ENCODE peak calls at places on chromosome 13, in eight cellular contexts. Q is upper lobe of left lung, O is HCT116, N is GM23338, T is Panc1, F is HepG2, D is GM12878, W is K562. B is an unnamed sample. For H3K36me3 and H3K4me1, the result is how much of the 10 kb centered on the place peaks cover.

GRCh38 chr13:27913116-27913515 is 6.7 kb upstream of the PDX1 start:
- ATAC-seq in Q (no peak), O (no peak), N (no peak), T (no peak), F (no peak), D (no peak), W (no peak), B (no peak)

GRCh38 chr13:113724016-113724758 is 34.8 kb upstream of the TMEM255B start:
- ATAC-seq in Q (peak), O (peak), N (peak), T (peak), F (peak), D (no peak), W (no peak), B (no peak)

GRCh38 chr13:35874704-35875103 is 256.5 kb downstream of the DCLK1 start:
- ATAC-seq in Q (no peak), O (no peak), N (no peak), T (no peak), F (no peak), D (no peak), W (no peak), B (peak)

GRCh38 chr13:27833206-27833605 is 40.9 kb downstream of the GSX1 start:
- ATAC-seq in Q (no peak), O (no peak), N (no peak), T (no peak), F (no peak), D (no peak), W (no peak), B (no peak)

GRCh38 chr13:76316998-76317527 is 569.1 kb downstream of the KCTD12 start:
- ATAC-seq in Q (no peak), O (no peak), N (no peak), T (no peak), F (no peak), D (no peak), W (no peak), B (peak)

GRCh38 chr13:85417807-85418206 is 381.4 kb downstream of the SLITRK6 start:
- ATAC-seq in Q (no peak), O (no peak), N (no peak), T (no peak), F (no peak), D (peak), W (no peak), B (no peak)

GRCh38 chr13:77544765-77545316 is 9.3 kb downstream of the SCEL start:
- ATAC-seq in Q (no peak), O (no peak), N (no peak), T (no peak), F (no peak), D (peak), W (no peak), B (no peak)

GRCh38 chr13:110233181-110233641 is 73.7 kb downstream of the COL4A1 start:
- ATAC-seq in Q (peak), O (no peak), N (no peak), T (no peak), F (no peak), D (no peak), W (no peak), B (peak)

GRCh38 chr13:75417006-75417384 is 65.0 kb downstream of the TBC1D4 start:
- ATAC-seq in Q (peak), O (peak), N (peak), T (no peak), F (no peak), D (peak), W (no peak), B (no peak)

GRCh38 chr13:63184693-63185092 is 1769.0 kb upstream of the PCDH20 start:
- ATAC-seq in Q (no peak), O (peak), N (peak), T (no peak), F (no peak), D (no peak), W (no peak), B (no peak)

GRCh38 chr13:94178625-94179244 is 300.7 kb downstream of the DCT start:
- ATAC-seq in Q (no peak), O (no peak), N (no peak), T (no peak), F (peak), D (no peak), W (no peak), B (no peak)

GRCh38 chr13:112977525-112977924 is 8.5 kb downstream of the MCF2L start:
- ATAC-seq in Q (no peak), O (no peak), N (no peak), T (no peak), F (no peak), D (no peak), W (no peak), B (no peak)

GRCh38 chr13:73673931-73674330 is 460.3 kb downstream of the KLF12 start:
- ATAC-seq in Q (no peak), O (no peak), N (no peak), T (no peak), F (no peak), D (no peak), W (no peak), B (no peak)

GRCh38 chr13:30409911-30410704 is 12.2 kb upstream of the UBE2L5 start:
- ATAC-seq in Q (peak), O (peak), N (no peak), T (no peak), F (no peak), D (no peak), W (no peak), B (peak)

GRCh38 chr13:101785858-101786257 is 333.4 kb downstream of the ITGBL1 start:
- ATAC-seq in Q (no peak), O (peak), N (peak), T (peak), F (peak), D (peak), W (no peak), B (no peak)

GRCh38 chr13:74464656-74465055 is 330.5 kb upstream of the KLF12 start:
- ATAC-seq in Q (peak), O (no peak), N (no peak), T (no peak), F (no peak), D (no peak), W (no peak), B (no peak)

GRCh38 chr13:77443511-77443910 is 92.0 kb upstream of the SCEL start:
- ATAC-seq in Q (no peak), O (no peak), N (no peak), T (no peak), F (no peak), D (no peak), W (no peak), B (no peak)

GRCh38 chr13:98874029-98874397 is 103.9 kb downstream of the DOCK9 start:
- ATAC-seq in Q (no peak), O (no peak), N (no peak), T (no peak), F (no peak), D (no peak), W (no peak), B (no peak)
- H3K36me3 ChIP-seq in Q (half or more), O (under half), N (under half), T (under half), F (under half), D (under half), W (under half), B (under half)

DNA sequence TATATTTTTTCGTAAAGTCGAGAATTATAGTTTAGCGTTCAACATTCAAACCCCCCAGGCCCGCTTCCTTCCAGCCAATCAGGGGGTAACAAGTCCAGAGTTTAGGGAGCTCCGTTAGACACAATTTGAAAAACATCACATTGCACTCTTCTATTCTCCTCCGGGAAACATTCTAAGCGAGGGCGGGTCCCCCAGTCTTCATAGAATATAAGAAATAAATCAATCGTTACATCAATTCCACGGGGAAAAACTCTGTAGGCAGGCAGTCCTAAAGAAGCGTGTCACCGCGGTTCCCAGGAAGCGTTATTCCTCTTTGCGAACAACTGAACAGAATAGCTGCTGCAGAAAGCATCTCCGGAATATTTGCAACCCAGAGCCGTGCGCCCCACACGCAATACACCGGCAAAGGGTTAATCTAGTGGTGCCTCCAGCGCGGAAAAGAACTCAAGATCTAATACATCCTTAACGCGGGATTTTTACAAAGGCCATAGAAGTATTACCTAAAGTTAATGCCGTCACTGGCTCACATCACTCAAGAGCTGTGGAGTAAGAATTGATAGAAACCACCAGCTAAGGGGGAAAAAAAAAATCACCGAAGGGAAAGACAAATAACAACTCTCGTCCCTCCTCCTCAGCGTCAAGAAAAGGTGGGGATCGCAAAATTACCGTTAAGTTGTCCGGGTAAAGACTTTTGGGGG is 65.1 kb downstream of the KCNRG start:
- ATAC-seq in Q (no peak), O (no peak), N (no peak), T (no peak), F (no peak), D (peak), W (peak), B (no peak)
- H3K4me1 ChIP-seq in Q (under half), O (under half), N (under half), T (under half), F (half or more), D (under half), W (under half), B (half or more)

GRCh38 chr13:97194473-97194872 is 27.7 kb upstream of the MBNL2 start:
- ATAC-seq in Q (no peak), O (peak), N (no peak), T (peak), F (no peak), D (no peak), W (peak), B (no peak)
- TF ChIP-seq POLR2AphosphoS5 in Q (no peak), O (no peak), N (no peak), T (no peak), F (no peak), D (no peak), W (no peak), B (no peak)

DNA sequence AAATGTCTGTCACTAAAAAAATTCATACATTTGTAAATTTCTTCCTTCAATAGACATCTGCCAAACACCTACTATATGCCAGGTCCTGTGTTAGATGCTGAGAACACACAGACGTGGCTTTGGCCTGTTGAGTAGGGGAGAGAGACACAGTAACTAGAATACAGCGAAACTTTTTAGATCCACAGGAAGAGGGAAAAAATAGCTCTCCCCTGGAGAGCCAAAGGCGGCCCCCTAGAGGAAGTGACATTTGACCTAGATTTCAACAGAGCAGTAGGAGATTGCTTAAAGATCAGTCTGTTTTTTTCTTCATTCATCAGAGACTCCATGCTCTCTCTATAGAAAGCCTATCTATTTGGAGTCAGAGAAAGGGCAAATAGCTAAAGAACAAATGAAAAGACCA is 11.3 kb downstream of the LCP1 start:
- ATAC-seq in Q (peak), O (no peak), N (peak), T (no peak), F (peak), D (no peak), W (peak), B (peak)
- H3K36me3 ChIP-seq in Q (under half), O (under half), N (under half), T (under half), F (under half), D (under half), W (half or more), B (under half)

GRCh38 chr13:61110804-61111203 is 304.8 kb downstream of the PCDH20 start:
- ATAC-seq in Q (no peak), O (no peak), N (no peak), T (no peak), F (no peak), D (no peak), W (no peak), B (no peak)
- H3K4me1 ChIP-seq in Q (under half), O (under half), N (under half), T (under half), F (under half), D (under half), W (under half), B (under half)

DNA sequence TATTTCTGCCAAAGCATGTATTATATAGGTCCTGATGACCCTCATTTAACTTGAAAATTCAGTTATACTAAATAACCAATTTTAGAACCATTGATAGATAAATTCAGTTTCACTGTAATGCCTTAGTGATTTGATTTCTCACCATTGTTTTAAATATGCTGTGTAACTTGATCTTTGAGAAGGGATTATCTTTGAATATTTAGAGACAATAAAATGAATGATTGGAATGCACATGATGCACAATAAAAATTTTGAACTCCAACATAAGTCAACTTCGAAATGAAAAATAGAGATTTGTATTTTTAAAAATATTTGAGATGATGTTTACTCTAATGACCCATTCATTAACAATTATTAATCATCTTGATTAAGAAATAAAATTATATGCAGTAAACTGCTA is 654.5 kb downstream of the OLFM4 start:
- ATAC-seq in Q (no peak), O (no peak), N (no peak), T (no peak), F (no peak), D (no peak), W (no peak), B (no peak)
- TF ChIP-seq POLR2AphosphoS5 in Q (no peak), O (no peak), N (no peak), T (no peak), F (no peak), D (no peak), W (no peak), B (no peak)

GRCh38 chr13:40943073-40943472 is 76.0 kb downstream of the ELF1 start:
- ATAC-seq in Q (no peak), O (no peak), N (no peak), T (no peak), F (no peak), D (no peak), W (no peak), B (no peak)
- H3K36me3 ChIP-seq in Q (half or more), O (under half), N (under half), T (under half), F (half or more), D (under half), W (half or more), B (half or more)